ENCODE peak calls at places on chromosomes 3 and 15, in five cellular contexts. O is RWPE2, R is stomach, I is BJ, E is mammary epithelial cell. W is an unnamed sample. For H3K36me3, the result is how much of the 10 kb centered on the place peaks cover.

GRCh38 chr3:48468329-48468731 is 21.8 kb downstream of the ATRIP start:
- DNase-seq in I (no peak), O (no peak), E (no peak), R (peak), W (no peak)

GRCh38 chr3:197325773-197326172 is 27.4 kb upstream of the DLG1 start:
- DNase-seq in O (no peak), I (no peak), E (no peak), R (no peak), W (no peak)

GRCh38 chr15:81740402-81740801 is 305.4 kb downstream of the MEX3B start:
- DNase-seq in O (no peak), E (no peak), I (no peak), R (no peak), W (no peak)

GRCh38 chr3:10449436-10449835 is 56.0 kb downstream of the ATP2B2 start:
- DNase-seq in I (no peak), O (no peak), E (no peak), R (no peak), W (no peak)

GRCh38 chr3:38343797-38344594 is 2.6 kb upstream of the XYLB start:
- DNase-seq in E (no peak), I (no peak), R (no peak), O (no peak), W (no peak)

GRCh38 chr15:58070801-58071418 is 5.4 kb upstream of the ALDH1A2 start:
- DNase-seq in R (peak), O (no peak), E (peak), I (no peak), W (peak)

GRCh38 chr3:82103241-82103640 is 341.8 kb upstream of the GBE1 start:
- DNase-seq in I (no peak), E (no peak), R (no peak), O (no peak), W (no peak)

GRCh38 chr3:13189639-13190375 is 116.6 kb upstream of the IQSEC1 start:
- DNase-seq in O (no peak), I (peak), R (no peak), E (peak), W (peak)

GRCh38 chr3:59573911-59574310 is 524.1 kb upstream of the CFAP20DC start:
- DNase-seq in E (peak), R (no peak), O (no peak), I (no peak), W (peak)

GRCh38 chr3:121757087-121757811 is 7.7 kb upstream of the GOLGB1 start:
- DNase-seq in E (no peak), R (no peak), O (no peak), I (no peak), W (no peak)

GRCh38 chr15:26648676-26649075 is 124.2 kb downstream of the GABRB3 start:
- DNase-seq in O (no peak), E (no peak), R (no peak), I (no peak), W (no peak)

GRCh38 chr3:174548841-174549623 is 310.1 kb upstream of the NAALADL2 start:
- DNase-seq in E (no peak), O (no peak), I (no peak), R (no peak), W (no peak)

GRCh38 chr3:16012086-16012485 is 162.4 kb upstream of the GALNT15 start:
- DNase-seq in R (no peak), O (no peak), E (peak), I (peak), W (peak)

GRCh38 chr15:80242132-80242769 is 9.8 kb downstream of the CTXND1 start:
- DNase-seq in O (no peak), I (no peak), E (peak), R (no peak), W (peak)

GRCh38 chr3:11385329-11385728 is 113.1 kb downstream of the ATG7 start:
- DNase-seq in R (no peak), E (peak), O (no peak), I (no peak), W (peak)

GRCh38 chr3:170117134-170117533 is 64.4 kb downstream of the PHC3 start:
- DNase-seq in O (no peak), E (peak), R (no peak), I (no peak), W (peak)

GRCh38 chr3:174644287-174644686 is 214.8 kb upstream of the NAALADL2 start:
- DNase-seq in O (no peak), E (no peak), I (no peak), R (no peak), W (no peak)

GRCh38 chr3:169218314-169218983 is 445.1 kb downstream of the MECOM start:
- DNase-seq in E (peak), I (no peak), O (no peak), R (peak), W (peak)

GRCh38 chr3:114551770-114552526 is 258.1 kb downstream of the TIGIT start:
- DNase-seq in E (peak), O (peak), R (no peak), I (peak), W (peak)

GRCh38 chr3:72318504-72319201 is 529.6 kb downstream of the SHQ1 start:
- DNase-seq in R (peak), I (no peak), E (no peak), O (no peak), W (no peak)

GRCh38 chr3:131304890-131305289 is 76.7 kb upstream of the NUDT16 start:
- DNase-seq in E (no peak), R (no peak), I (no peak), O (no peak), W (no peak)

GRCh38 chr3:21297304-21297703 is 453.7 kb downstream of the ZNF385D start:
- DNase-seq in R (no peak), O (no peak), E (no peak), I (no peak), W (no peak)
- TF ChIP-seq CTCF in R (no peak), O (no peak), E (no peak), I (no peak), W (no peak)

DNA sequence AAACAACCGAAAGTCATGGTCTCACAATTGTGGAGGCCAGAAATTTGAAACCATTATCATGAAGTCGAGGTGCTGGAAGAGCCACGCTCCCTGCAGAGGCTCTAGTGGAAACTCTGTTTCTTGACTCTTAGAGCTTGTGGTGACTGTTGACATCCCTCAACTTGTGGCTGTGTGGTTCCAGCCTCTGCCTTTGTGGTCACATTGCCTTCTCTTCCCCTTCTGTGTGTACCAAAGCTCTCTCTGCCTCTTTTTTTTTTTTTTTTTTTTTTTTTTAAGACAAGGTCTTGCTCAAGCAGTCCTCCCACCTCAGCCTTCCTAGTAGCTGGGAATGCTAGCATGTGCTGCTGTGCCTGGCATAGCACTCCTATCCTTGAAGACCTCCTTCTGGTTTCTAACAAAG is 48.7 kb upstream of the CRTC3 start:
- DNase-seq in O (no peak), E (no peak), I (no peak), R (no peak), W (no peak)
- H3K36me3 ChIP-seq in O (half or more), E (under half), I (under half), R (half or more), W (under half)

DNA sequence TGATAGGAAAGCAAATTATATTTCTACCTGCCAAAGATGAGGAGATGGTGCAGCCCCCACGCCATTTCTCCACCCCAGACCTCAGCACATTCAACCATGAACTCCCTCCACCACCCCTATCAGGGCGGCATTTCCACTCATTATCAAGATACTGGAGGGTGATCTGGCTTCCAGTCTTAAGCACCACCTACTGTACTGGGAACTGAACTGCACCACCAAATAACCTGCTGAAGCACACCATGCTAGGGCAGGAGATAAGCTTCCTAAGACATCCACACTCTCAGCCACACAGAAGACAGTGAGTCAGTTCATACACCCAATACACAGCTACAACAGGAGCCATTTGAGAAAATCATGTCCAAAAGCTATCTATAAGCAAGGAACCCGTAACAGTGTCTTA is 98.8 kb downstream of the FGF7 start:
- DNase-seq in I (no peak), O (no peak), R (no peak), E (peak), W (peak)
- TF ChIP-seq CTCF in I (no peak), O (peak), R (no peak), E (peak), W (peak)

DNA sequence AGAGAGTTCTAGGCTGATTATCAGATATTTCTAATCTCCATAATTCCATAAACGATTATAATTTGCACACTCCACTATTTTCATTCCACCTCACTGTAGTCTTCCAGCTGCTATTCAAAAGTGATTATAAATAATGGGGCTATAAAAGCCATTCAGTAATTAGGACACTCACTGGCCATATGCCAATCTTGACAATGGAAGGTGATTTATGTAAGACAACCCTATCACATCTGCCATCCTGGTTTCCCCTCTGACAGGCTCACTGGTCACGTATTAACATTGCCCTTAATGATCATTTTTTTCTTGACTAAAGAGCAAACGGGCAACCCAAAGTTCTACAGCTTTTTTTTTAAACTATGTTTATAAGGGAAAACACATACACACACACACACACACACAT is 402.4 kb downstream of the MAGI1 start:
- DNase-seq in E (no peak), O (no peak), R (no peak), I (no peak), W (no peak)
- H3K36me3 ChIP-seq in E (under half), O (under half), R (under half), I (under half), W (under half)

DNA sequence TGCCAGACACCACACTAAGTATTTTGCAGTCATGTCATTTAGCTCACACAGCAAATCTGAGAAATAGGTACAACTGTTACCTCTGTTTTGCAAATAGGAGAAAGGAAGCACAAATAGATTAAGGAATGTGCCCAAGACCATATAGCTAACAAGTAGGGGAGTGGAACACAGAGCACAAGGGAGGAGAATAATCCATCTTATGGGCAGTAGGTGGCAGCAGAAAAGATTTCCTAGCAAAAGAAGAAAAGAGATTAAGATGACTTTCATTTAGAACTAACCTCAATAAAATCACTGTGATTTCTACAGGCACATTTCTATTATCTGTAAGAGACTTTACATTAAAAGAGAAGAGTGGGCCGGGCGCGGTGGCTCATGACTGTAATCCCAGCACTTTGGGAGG is 49.1 kb downstream of the NR1I2 start:
- DNase-seq in R (no peak), O (no peak), E (no peak), I (no peak), W (no peak)
- TF ChIP-seq CTCF in R (no peak), O (no peak), E (peak), I (peak), W (no peak)

DNA sequence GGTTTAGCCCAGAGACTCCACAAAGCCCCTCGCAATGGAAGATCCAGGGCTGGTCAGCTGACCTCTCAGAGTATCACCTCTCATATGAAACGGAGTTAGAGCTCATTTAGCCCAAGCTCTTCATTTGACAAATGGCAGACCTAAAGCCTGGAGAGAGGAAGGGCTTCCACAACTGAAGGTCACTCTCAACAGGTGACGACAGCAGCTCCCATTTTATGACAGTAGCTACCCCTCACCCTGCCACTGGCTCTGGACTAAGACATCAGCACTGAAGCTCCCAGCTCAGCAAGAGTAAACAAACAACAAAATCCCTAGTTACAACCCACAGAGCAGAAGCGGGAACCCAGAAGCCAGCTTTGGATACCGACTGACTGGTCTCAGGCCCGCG is 33.7 kb downstream of the TLE3 start:
- DNase-seq in E (no peak), I (no peak), O (no peak), R (no peak), W (no peak)
- H3K36me3 ChIP-seq in E (under half), I (under half), O (half or more), R (half or more), W (under half)

GRCh38 chr3:151305081-151305777 is 11.4 kb downstream of the GPR87 start:
- DNase-seq in R (peak), E (peak), I (peak), O (peak), W (peak)
- TF ChIP-seq CTCF in R (no peak), E (no peak), I (peak), O (peak), W (peak)

GRCh38 chr3:66486646-66487045 is 14.2 kb downstream of the LRIG1 start:
- DNase-seq in I (peak), O (no peak), R (no peak), E (no peak), W (peak)
- H3K36me3 ChIP-seq in I (under half), O (under half), R (under half), E (under half), W (under half)

DNA sequence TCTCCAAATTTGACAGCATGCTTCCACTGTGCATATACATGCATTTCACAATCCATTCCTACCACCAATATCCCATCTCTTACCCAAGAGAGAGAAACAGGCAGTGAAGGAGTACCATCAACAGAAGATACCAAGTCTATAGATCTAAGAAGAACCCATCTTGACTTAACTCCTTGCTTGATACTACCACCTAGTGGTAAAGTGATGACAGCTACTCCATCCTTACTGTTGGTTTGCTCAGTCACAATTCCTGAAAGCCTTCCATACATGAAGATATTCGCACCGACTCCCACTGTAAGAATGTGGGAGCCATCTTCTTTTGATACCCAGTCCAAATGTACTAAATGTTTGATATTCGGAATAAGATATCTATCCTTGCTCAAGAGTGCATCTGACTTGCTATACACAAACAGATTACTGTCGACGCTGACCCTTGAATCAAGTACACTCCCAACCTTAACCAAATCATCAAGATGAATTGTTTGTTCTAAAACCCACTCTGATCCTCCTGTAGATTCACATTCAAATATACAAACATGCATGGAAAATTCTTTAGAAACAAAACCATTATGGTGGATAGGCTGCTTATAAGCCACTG is 123.1 kb downstream of the DMXL2 start:
- DNase-seq in O (no peak), R (no peak), E (peak), I (no peak), W (peak)
- TF ChIP-seq CTCF in O (peak), R (no peak), E (peak), I (peak), W (peak)

GRCh38 chr3:172354931-172355499 is 93.2 kb downstream of the GHSR start:
- DNase-seq in E (no peak), I (no peak), R (no peak), O (no peak), W (no peak)
- H3K36me3 ChIP-seq in E (under half), I (under half), R (under half), O (half or more), W (under half)

W was measured in bronchial epithelial cell.